ENCODE peak calls at places on chromosomes 11 and 22, in eight cellular contexts. J is H54; C is amniotic stem cell; E is fibroblast of mammary gland; K is naive thymus-derived CD8-positive, alpha-beta T cell; M is stimulated activated CD4-positive, alpha-beta T cell treated with anti-CD3 and anti-CD28 coated beads, TNF-alpha, amount 100 ng/mL, for 48 hours; D is type B pancreatic cell; V is GM10248. G is an unnamed sample.

GRCh38 chr11:75869661-75870455 is 54.8 kb downstream of the UVRAG start:
- DNase-seq in J (no peak), C (no peak), E (no peak), K (no peak), M (no peak), D (no peak), V (no peak), G (no peak)

GRCh38 chr11:64744544-64745218 is 739 bp upstream of the RASGRP2 start:
- DNase-seq in J (no peak), C (no peak), E (no peak), K (no peak), M (no peak), D (no peak), V (peak), G (no peak)

GRCh38 chr22:35899736-35900135 is 128.9 kb downstream of the RBFOX2 start:
- DNase-seq in J (no peak), C (no peak), E (no peak), K (no peak), M (no peak), D (no peak), V (no peak), G (no peak)

GRCh38 chr11:132373405-132374141 is 1003.2 kb downstream of the NTM start:
- DNase-seq in J (no peak), C (no peak), E (no peak), K (no peak), M (no peak), D (no peak), V (no peak), G (no peak)

GRCh38 chr22:50507421-50507990 is at the start of gene LMF2:
- DNase-seq in J (peak), C (no peak), E (no peak), K (peak), M (peak), D (peak), V (peak), G (peak)

GRCh38 chr11:1832989-1833365 is 1.8 kb upstream of the SYT8 start:
- DNase-seq in J (no peak), C (no peak), E (no peak), K (no peak), M (no peak), D (no peak), V (no peak), G (peak)

GRCh38 chr11:75731095-75731494 is 13.5 kb downstream of the MOGAT2 start:
- DNase-seq in J (no peak), C (no peak), E (no peak), K (no peak), M (no peak), D (no peak), V (no peak), G (no peak)

GRCh38 chr22:41768420-41768819 is 32.1 kb upstream of the CCDC134 start:
- DNase-seq in J (no peak), C (no peak), E (peak), K (no peak), M (no peak), D (no peak), V (no peak), G (no peak)

GRCh38 chr11:77065878-77066228 is 918 bp upstream of the CAPN5 start:
- DNase-seq in J (no peak), C (peak), E (peak), K (no peak), M (no peak), D (peak), V (no peak), G (peak)

GRCh38 chr11:121099885-121100284 is 1.2 kb upstream of the TECTA start:
- DNase-seq in J (no peak), C (no peak), E (peak), K (no peak), M (no peak), D (no peak), V (no peak), G (no peak)

GRCh38 chr11:89495951-89496350 is 4.8 kb upstream of the NOX4 start:
- DNase-seq in J (peak), C (peak), E (peak), K (no peak), M (no peak), D (no peak), V (no peak), G (no peak)

GRCh38 chr11:44983786-44984185 is 33.1 kb upstream of the TP53I11 start:
- DNase-seq in J (no peak), C (no peak), E (no peak), K (no peak), M (no peak), D (no peak), V (no peak), G (peak)

GRCh38 chr11:1233351-1234053 is 10.6 kb downstream of the MUC5B start:
- DNase-seq in J (no peak), C (no peak), E (no peak), K (no peak), M (no peak), D (no peak), V (no peak), G (no peak)

GRCh38 chr11:119055901-119056300 is 1.1 kb downstream of the HYOU1 start:
- DNase-seq in J (no peak), C (no peak), E (peak), K (no peak), M (no peak), D (no peak), V (no peak), G (no peak)

GRCh38 chr22:20203142-20204099 is 52.6 kb upstream of the CCDC188 start:
- DNase-seq in J (peak), C (no peak), E (peak), K (no peak), M (no peak), D (no peak), V (no peak), G (no peak)

GRCh38 chr22:49721211-49721763 is 106.4 kb downstream of the BRD1 start:
- DNase-seq in J (no peak), C (no peak), E (no peak), K (no peak), M (no peak), D (peak), V (no peak), G (no peak)

GRCh38 chr11:68946416-68947090 is 34.2 kb downstream of the MRGPRD start:
- DNase-seq in J (peak), C (peak), E (peak), K (no peak), M (no peak), D (no peak), V (no peak), G (peak)

GRCh38 chr11:30458541-30458940 is 127.6 kb downstream of the MPPED2 start:
- DNase-seq in J (no peak), C (no peak), E (no peak), K (no peak), M (no peak), D (no peak), V (no peak), G (no peak)

GRCh38 chr11:115707180-115707905 is 203.1 kb upstream of the CADM1 start:
- DNase-seq in J (no peak), C (no peak), E (no peak), K (no peak), M (no peak), D (no peak), V (no peak), G (no peak)

GRCh38 chr22:32205974-32206773 is 1.3 kb upstream of the RFPL2 start:
- DNase-seq in J (no peak), C (no peak), E (no peak), K (no peak), M (no peak), D (no peak), V (no peak), G (no peak)

GRCh38 chr11:125768256-125769046 is 10.2 kb downstream of the PATE2 start:
- DNase-seq in J (no peak), C (no peak), E (no peak), K (no peak), M (no peak), D (no peak), V (no peak), G (no peak)

GRCh38 chr11:8069771-8070170 is 11.2 kb upstream of the TUB start:
- DNase-seq in J (no peak), C (no peak), E (no peak), K (no peak), M (no peak), D (no peak), V (no peak), G (no peak)

GRCh38 chr11:33970984-33971466 is 79.1 kb upstream of the LMO2 start:
- DNase-seq in J (peak), C (peak), E (peak), K (no peak), M (no peak), D (no peak), V (peak), G (no peak)

GRCh38 chr11:43580735-43581369 is 99.7 kb upstream of the HSD17B12 start:
- DNase-seq in J (no peak), C (no peak), E (peak), K (no peak), M (no peak), D (no peak), V (peak), G (no peak)

GRCh38 chr11:113572349-113572748 is 97.2 kb upstream of the DRD2 start:
- DNase-seq in J (no peak), C (no peak), E (peak), K (no peak), M (no peak), D (no peak), V (no peak), G (no peak)

GRCh38 chr11:128458316-128458715 is 129.0 kb downstream of the ETS1 start:
- DNase-seq in J (no peak), C (peak), E (peak), K (no peak), M (no peak), D (no peak), V (no peak), G (no peak)

GRCh38 chr11:56889986-56890385 is 98.7 kb upstream of the OR5AK2 start:
- DNase-seq in J (no peak), C (no peak), E (peak), K (no peak), M (no peak), D (no peak), V (no peak), G (no peak)

GRCh38 chr11:75350743-75351540 is 519 bp downstream of the ARRB1 start:
- DNase-seq in J (no peak), C (no peak), E (peak), K (peak), M (no peak), D (no peak), V (peak), G (peak)

GRCh38 chr22:19497245-19497644 is 17.5 kb downstream of the CDC45 start:
- DNase-seq in J (no peak), C (no peak), E (peak), K (no peak), M (no peak), D (no peak), V (no peak), G (no peak)

GRCh38 chr22:26922804-26923203 is 265.4 kb downstream of the MIAT start:
- DNase-seq in J (no peak), C (no peak), E (no peak), K (no peak), M (no peak), D (no peak), V (no peak), G (no peak)

GRCh38 chr22:31715157-31715778 is 34.7 kb downstream of the PRR14L start:
- DNase-seq in J (no peak), C (no peak), E (no peak), K (no peak), M (no peak), D (no peak), V (no peak), G (no peak)

GRCh38 chr22:17952273-17952801 is 72.0 kb downstream of the MICAL3 start:
- DNase-seq in J (no peak), C (no peak), E (no peak), K (no peak), M (no peak), D (no peak), V (no peak), G (no peak)

GRCh38 chr11:62565100-62565802 is 8.4 kb downstream of the EEF1G start:
- DNase-seq in J (no peak), C (no peak), E (no peak), K (no peak), M (no peak), D (no peak), V (no peak), G (peak)

GRCh38 chr11:8732748-8733241 is 50.2 kb downstream of the RPL27A start:
- DNase-seq in J (peak), C (peak), E (peak), K (no peak), M (no peak), D (no peak), V (no peak), G (peak)

GRCh38 chr11:1092919-1093318 is 18.2 kb downstream of the MUC2 start:
- DNase-seq in J (no peak), C (no peak), E (no peak), K (no peak), M (no peak), D (no peak), V (no peak), G (no peak)

GRCh38 chr22:44098021-44098739 is 74.1 kb downstream of the PARVB start:
- DNase-seq in J (no peak), C (no peak), E (no peak), K (no peak), M (no peak), D (no peak), V (no peak), G (no peak)

GRCh38 chr22:24427500-24428164 is at the start of gene ADORA2A:
- DNase-seq in J (no peak), C (no peak), E (no peak), K (peak), M (peak), D (no peak), V (peak), G (no peak)

G was measured in ovary.